ENCODE peak calls at places on chromosomes 13 and 19, in five cellular contexts. One of them, this sample, is unnamed.

GRCh38 chr19:8473652-8474476 is 28.6 kb downstream of the PRAM1 start:
- DNase-seq in K562: no peak
- DNase-seq in cardiac muscle cell: no peak
- DNase-seq in CD8-positive, alpha-beta T cell: no peak
- DNase-seq in uterus: no peak
- DNase-seq in this sample: no peak

GRCh38 chr13:64278493-64278892 is 2862.8 kb upstream of the PCDH20 start:
- DNase-seq in CD8-positive, alpha-beta T cell: no peak
- DNase-seq in K562: no peak
- DNase-seq in cardiac muscle cell: peak
- DNase-seq in uterus: no peak
- DNase-seq in this sample: peak

GRCh38 chr19:45817725-45818301 is 2.7 kb upstream of the RSPH6A start:
- DNase-seq in K562: no peak
- DNase-seq in cardiac muscle cell: no peak
- DNase-seq in CD8-positive, alpha-beta T cell: no peak
- DNase-seq in uterus: no peak
- DNase-seq in this sample: no peak

GRCh38 chr19:56690668-56691067 is 19.1 kb upstream of the ZNF835 start:
- DNase-seq in CD8-positive, alpha-beta T cell: no peak
- DNase-seq in K562: no peak
- DNase-seq in uterus: no peak
- DNase-seq in cardiac muscle cell: no peak
- DNase-seq in this sample: no peak

GRCh38 chr13:96100457-96101220 is 10.7 kb downstream of the HS6ST3 start:
- DNase-seq in K562: no peak
- DNase-seq in uterus: no peak
- DNase-seq in CD8-positive, alpha-beta T cell: no peak
- DNase-seq in cardiac muscle cell: no peak
- DNase-seq in this sample: no peak

GRCh38 chr19:19111967-19112580 is 26.2 kb downstream of the TMEM161A start:
- DNase-seq in CD8-positive, alpha-beta T cell: no peak
- DNase-seq in uterus: no peak
- DNase-seq in K562: no peak
- DNase-seq in cardiac muscle cell: no peak
- DNase-seq in this sample: no peak

GRCh38 chr13:40522234-40522633 is 144.2 kb downstream of the FOXO1 start:
- DNase-seq in K562: no peak
- DNase-seq in CD8-positive, alpha-beta T cell: no peak
- DNase-seq in cardiac muscle cell: peak
- DNase-seq in uterus: no peak
- DNase-seq in this sample: no peak

GRCh38 chr19:32676186-32676894 is 692 bp downstream of the RGS9BP start:
- DNase-seq in uterus: peak
- DNase-seq in K562: no peak
- DNase-seq in cardiac muscle cell: no peak
- DNase-seq in CD8-positive, alpha-beta T cell: no peak
- DNase-seq in this sample: no peak

GRCh38 chr13:111474136-111475002 is 153.9 kb downstream of the TEX29 start:
- DNase-seq in K562: peak
- DNase-seq in uterus: no peak
- DNase-seq in cardiac muscle cell: peak
- DNase-seq in CD8-positive, alpha-beta T cell: peak
- DNase-seq in this sample: peak

GRCh38 chr19:30673336-30673735 is 301.2 kb downstream of the ZNF536 start:
- DNase-seq in cardiac muscle cell: no peak
- DNase-seq in uterus: no peak
- DNase-seq in CD8-positive, alpha-beta T cell: no peak
- DNase-seq in K562: no peak
- DNase-seq in this sample: no peak

GRCh38 chr13:114146629-114147028 is 14.2 kb upstream of the RASA3 start:
- DNase-seq in CD8-positive, alpha-beta T cell: peak
- DNase-seq in uterus: no peak
- DNase-seq in cardiac muscle cell: no peak
- DNase-seq in K562: peak
- DNase-seq in this sample: no peak

GRCh38 chr19:33344210-33344609 is 29.3 kb upstream of the CEBPG start:
- DNase-seq in K562: no peak
- DNase-seq in CD8-positive, alpha-beta T cell: no peak
- DNase-seq in uterus: peak
- DNase-seq in cardiac muscle cell: peak
- DNase-seq in this sample: no peak

GRCh38 chr13:111604087-111604486 is 283.6 kb downstream of the TEX29 start:
- DNase-seq in CD8-positive, alpha-beta T cell: no peak
- DNase-seq in K562: no peak
- DNase-seq in cardiac muscle cell: no peak
- DNase-seq in uterus: no peak
- DNase-seq in this sample: no peak

GRCh38 chr19:30691767-30692516 is 319.8 kb downstream of the ZNF536 start:
- DNase-seq in K562: no peak
- DNase-seq in CD8-positive, alpha-beta T cell: no peak
- DNase-seq in cardiac muscle cell: peak
- DNase-seq in uterus: no peak
- DNase-seq in this sample: no peak

GRCh38 chr13:111371211-111371610 is 50.8 kb downstream of the TEX29 start:
- DNase-seq in CD8-positive, alpha-beta T cell: no peak
- DNase-seq in cardiac muscle cell: peak
- DNase-seq in uterus: no peak
- DNase-seq in K562: no peak
- DNase-seq in this sample: no peak

GRCh38 chr13:59261928-59262488 is 901.7 kb downstream of the DIAPH3 start:
- DNase-seq in uterus: no peak
- DNase-seq in K562: peak
- DNase-seq in CD8-positive, alpha-beta T cell: no peak
- DNase-seq in cardiac muscle cell: peak
- DNase-seq in this sample: no peak

GRCh38 chr19:45876411-45877197 is 9.3 kb downstream of the IRF2BP1 start:
- DNase-seq in CD8-positive, alpha-beta T cell: no peak
- DNase-seq in K562: peak
- DNase-seq in uterus: no peak
- DNase-seq in cardiac muscle cell: peak
- DNase-seq in this sample: no peak

GRCh38 chr13:113538689-113539058 is 45.9 kb upstream of the TFDP1 start:
- DNase-seq in uterus: no peak
- DNase-seq in cardiac muscle cell: no peak
- DNase-seq in CD8-positive, alpha-beta T cell: no peak
- DNase-seq in K562: no peak
- DNase-seq in this sample: no peak

GRCh38 chr13:35891973-35892441 is 239.2 kb downstream of the DCLK1 start:
- DNase-seq in cardiac muscle cell: peak
- DNase-seq in uterus: no peak
- DNase-seq in CD8-positive, alpha-beta T cell: no peak
- DNase-seq in K562: no peak
- DNase-seq in this sample: no peak

GRCh38 chr13:35887028-35887666 is 244.0 kb downstream of the DCLK1 start:
- DNase-seq in uterus: no peak
- DNase-seq in CD8-positive, alpha-beta T cell: no peak
- DNase-seq in K562: no peak
- DNase-seq in cardiac muscle cell: no peak
- DNase-seq in this sample: no peak

GRCh38 chr13:35888327-35888940 is 242.7 kb downstream of the DCLK1 start:
- DNase-seq in K562: no peak
- DNase-seq in cardiac muscle cell: peak
- DNase-seq in CD8-positive, alpha-beta T cell: no peak
- DNase-seq in uterus: no peak
- DNase-seq in this sample: no peak

GRCh38 chr13:35891486-35891885 is 239.7 kb downstream of the DCLK1 start:
- DNase-seq in uterus: no peak
- DNase-seq in CD8-positive, alpha-beta T cell: no peak
- DNase-seq in K562: no peak
- DNase-seq in cardiac muscle cell: no peak
- DNase-seq in this sample: no peak

GRCh38 chr13:35889560-35889959 is 241.6 kb downstream of the DCLK1 start:
- DNase-seq in K562: no peak
- DNase-seq in cardiac muscle cell: no peak
- DNase-seq in CD8-positive, alpha-beta T cell: no peak
- DNase-seq in uterus: no peak
- DNase-seq in this sample: no peak
- H3K27ac ChIP-seq in K562: no peak
- H3K27ac ChIP-seq in cardiac muscle cell: no peak
- H3K27ac ChIP-seq in CD8-positive, alpha-beta T cell: no peak
- H3K27ac ChIP-seq in uterus: peak
- H3K27ac ChIP-seq in this sample: no peak

GRCh38 chr19:1754651-1755466 is 1.6 kb downstream of the ONECUT3 start:
- DNase-seq in K562: peak
- DNase-seq in CD8-positive, alpha-beta T cell: no peak
- DNase-seq in cardiac muscle cell: no peak
- DNase-seq in uterus: no peak
- DNase-seq in this sample: no peak

GRCh38 chr19:1753730-1754442 is 580 bp downstream of the ONECUT3 start:
- DNase-seq in K562: no peak
- DNase-seq in CD8-positive, alpha-beta T cell: no peak
- DNase-seq in uterus: no peak
- DNase-seq in cardiac muscle cell: no peak
- DNase-seq in this sample: no peak

GRCh38 chr19:1756264-1756663 is 3.0 kb downstream of the ONECUT3 start:
- DNase-seq in cardiac muscle cell: no peak
- DNase-seq in K562: no peak
- DNase-seq in CD8-positive, alpha-beta T cell: no peak
- DNase-seq in uterus: no peak
- DNase-seq in this sample: no peak

GRCh38 chr19:1756705-1757445 is 3.6 kb downstream of the ONECUT3 start:
- DNase-seq in cardiac muscle cell: no peak
- DNase-seq in CD8-positive, alpha-beta T cell: no peak
- DNase-seq in K562: no peak
- DNase-seq in uterus: no peak
- DNase-seq in this sample: no peak

DNA sequence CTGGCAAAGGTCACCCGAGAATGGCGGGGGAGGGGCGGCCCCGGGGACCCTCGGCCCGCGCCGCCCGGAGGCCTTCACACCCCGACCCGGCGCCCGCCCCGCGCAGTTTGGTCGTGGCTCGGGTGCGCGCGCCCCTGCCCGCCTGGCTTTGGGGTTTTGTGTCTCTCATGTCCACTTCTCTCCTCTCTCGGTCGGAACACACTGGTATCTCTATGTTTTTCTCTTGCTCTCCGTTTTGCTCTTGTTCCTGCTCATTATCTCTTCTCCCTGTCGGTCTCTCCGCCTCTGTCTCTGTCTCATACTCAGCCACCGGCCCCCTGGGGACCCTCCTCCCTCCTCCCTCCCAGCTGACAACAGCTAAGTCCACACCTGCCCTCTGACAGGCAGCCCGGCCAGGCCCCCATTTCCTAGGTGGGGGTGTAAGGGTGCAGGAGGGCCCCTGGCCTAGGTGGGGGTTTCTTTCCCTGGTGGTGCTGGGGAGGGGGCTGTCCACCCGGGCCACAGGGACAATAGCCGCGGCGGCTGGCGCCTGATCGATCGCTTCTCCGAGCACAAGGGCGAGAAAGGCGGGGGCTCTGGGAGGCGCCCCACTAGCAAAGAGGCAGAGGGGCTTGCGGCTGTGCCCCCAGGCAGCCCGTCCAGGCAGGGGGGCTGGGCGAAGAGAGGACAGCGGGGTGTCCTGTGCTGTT is 2.3 kb downstream of the ONECUT3 start:
- DNase-seq in CD8-positive, alpha-beta T cell: no peak
- DNase-seq in uterus: no peak
- DNase-seq in K562: no peak
- DNase-seq in cardiac muscle cell: no peak
- DNase-seq in this sample: no peak
- H3K4me3 ChIP-seq in CD8-positive, alpha-beta T cell: no peak
- H3K4me3 ChIP-seq in uterus: no peak
- H3K4me3 ChIP-seq in K562: no peak
- H3K4me3 ChIP-seq in cardiac muscle cell: no peak
- H3K4me3 ChIP-seq in this sample: no peak

GRCh38 chr13:28136916-28137315 is 1.4 kb upstream of the PAN3 start:
- DNase-seq in K562: peak
- DNase-seq in cardiac muscle cell: no peak
- DNase-seq in CD8-positive, alpha-beta T cell: no peak
- DNase-seq in uterus: no peak
- DNase-seq in this sample: no peak

GRCh38 chr13:28140433-28141125 is 2.2 kb downstream of the PAN3 start:
- DNase-seq in K562: no peak
- DNase-seq in uterus: no peak
- DNase-seq in CD8-positive, alpha-beta T cell: no peak
- DNase-seq in cardiac muscle cell: no peak
- DNase-seq in this sample: no peak

GRCh38 chr13:28137556-28137955 is 789 bp upstream of the PAN3 start:
- DNase-seq in cardiac muscle cell: peak
- DNase-seq in K562: no peak
- DNase-seq in uterus: no peak
- DNase-seq in CD8-positive, alpha-beta T cell: no peak
- DNase-seq in this sample: no peak

GRCh38 chr13:28138756-28139470 is 568 bp downstream of the PAN3 start:
- DNase-seq in cardiac muscle cell: peak
- DNase-seq in K562: peak
- DNase-seq in CD8-positive, alpha-beta T cell: peak
- DNase-seq in uterus: peak
- DNase-seq in this sample: peak

DNA sequence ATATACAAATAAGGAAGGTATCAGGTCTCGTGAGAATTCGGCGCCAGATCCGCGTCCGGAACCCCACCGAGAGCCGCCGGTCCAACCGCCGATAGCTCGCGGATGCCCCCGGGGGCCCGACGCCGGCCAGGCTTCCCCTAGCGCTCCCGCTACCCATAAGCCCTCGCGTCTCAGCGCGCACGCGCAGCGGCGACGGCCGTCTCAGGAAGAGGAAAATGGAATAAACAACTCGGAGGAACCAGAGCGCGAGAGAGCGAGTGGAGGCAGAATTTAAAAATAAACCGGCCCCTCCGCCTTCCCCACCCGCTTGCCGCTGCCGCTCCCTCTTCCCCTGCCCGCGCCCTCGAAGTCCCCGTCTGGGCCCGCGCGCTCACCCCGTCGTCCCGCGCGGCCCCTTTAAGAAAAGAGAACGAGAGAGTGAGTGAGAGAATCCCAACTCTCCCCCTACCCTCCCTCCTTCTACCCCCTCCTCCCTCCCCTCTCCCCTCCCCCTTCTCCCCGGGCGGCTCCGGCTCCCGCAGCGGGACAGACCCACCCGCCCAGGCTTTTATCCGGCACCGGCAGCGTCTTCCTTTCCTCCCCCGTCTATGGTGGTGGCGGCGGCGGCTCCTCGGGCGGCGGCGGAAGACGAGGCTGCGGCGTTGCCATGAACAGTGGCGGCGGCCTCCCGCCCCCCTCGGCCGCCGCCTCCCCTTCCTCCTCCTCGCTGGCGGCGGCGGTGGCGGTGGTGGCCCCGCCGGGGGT is at the start of gene PAN3:
- DNase-seq in cardiac muscle cell: peak
- DNase-seq in uterus: peak
- DNase-seq in CD8-positive, alpha-beta T cell: peak
- DNase-seq in K562: peak
- DNase-seq in this sample: peak
- H3K27ac ChIP-seq in cardiac muscle cell: peak
- H3K27ac ChIP-seq in uterus: peak
- H3K27ac ChIP-seq in CD8-positive, alpha-beta T cell: peak
- H3K27ac ChIP-seq in K562: peak
- H3K27ac ChIP-seq in this sample: peak

DNA sequence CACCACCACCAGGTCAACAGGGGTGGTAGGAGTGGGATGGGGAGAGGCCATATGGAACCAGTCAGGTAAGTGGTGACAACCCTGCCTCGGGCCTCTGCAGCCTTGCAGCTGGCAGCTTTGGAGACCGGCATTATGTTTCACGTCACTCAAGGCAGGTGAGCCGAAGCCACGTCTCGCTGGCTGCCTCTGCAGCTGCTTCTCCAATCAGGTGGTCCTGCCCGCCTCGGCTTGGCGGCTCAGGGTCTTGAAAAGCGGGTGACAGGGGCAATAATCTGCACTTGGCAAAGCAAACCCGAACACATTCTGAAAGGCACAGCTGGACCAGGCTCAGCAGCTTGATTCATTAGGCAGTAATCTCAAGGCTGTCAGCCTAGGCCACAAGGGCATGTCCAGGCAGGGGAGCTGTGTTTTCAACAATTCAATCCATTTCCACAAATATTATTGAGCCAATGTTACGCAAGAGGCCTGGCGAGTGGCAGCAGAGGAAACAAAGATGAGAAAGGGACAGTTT is 77.4 kb upstream of the PCDH8 start:
- DNase-seq in K562: no peak
- DNase-seq in uterus: no peak
- DNase-seq in CD8-positive, alpha-beta T cell: no peak
- DNase-seq in cardiac muscle cell: no peak
- DNase-seq in this sample: no peak
- H3K4me3 ChIP-seq in K562: no peak
- H3K4me3 ChIP-seq in uterus: no peak
- H3K4me3 ChIP-seq in CD8-positive, alpha-beta T cell: no peak
- H3K4me3 ChIP-seq in cardiac muscle cell: no peak
- H3K4me3 ChIP-seq in this sample: no peak

This sample was measured in AG04450.